ENCODE peak calls at places on chromosome 1, in five cellular contexts. Q is H9, O is AG09309, L is omental fat pad, X is AG04450. Y is an unnamed sample.

GRCh38 chr1:91732291-91732953 is 153.5 kb downstream of the TGFBR3 start:
- DNase-seq in O (no peak), X (peak), L (no peak), Q (no peak), Y (peak)

GRCh38 chr1:27668808-27669723 is 2.9 kb downstream of the IFI6 start:
- DNase-seq in Q (peak), X (no peak), L (peak), O (no peak), Y (peak)

GRCh38 chr1:206445116-206445515 is 25.2 kb upstream of the IKBKE start:
- DNase-seq in X (peak), L (no peak), Q (no peak), O (no peak), Y (no peak)

GRCh38 chr1:221991221-221991620 is 249.3 kb upstream of the DUSP10 start:
- DNase-seq in Q (no peak), L (no peak), X (no peak), O (no peak), Y (peak)

GRCh38 chr1:19815801-19816736 is 986 bp upstream of the RNF186 start:
- DNase-seq in O (no peak), X (no peak), L (no peak), Q (no peak), Y (no peak)

GRCh38 chr1:26358411-26359384 is 4.8 kb upstream of the CRYBG2 start:
- DNase-seq in L (no peak), O (no peak), Q (peak), X (no peak), Y (peak)

GRCh38 chr1:160158031-160158430 is 6.6 kb downstream of the ATP1A4 start:
- DNase-seq in L (no peak), O (no peak), Q (no peak), X (no peak), Y (no peak)

GRCh38 chr1:210635108-210635507 is 306.4 kb downstream of the HHAT start:
- DNase-seq in L (no peak), Q (no peak), X (no peak), O (no peak), Y (no peak)

GRCh38 chr1:201252833-201253810 is 30.2 kb upstream of the PKP1 start:
- DNase-seq in Q (no peak), O (no peak), L (no peak), X (no peak), Y (no peak)

GRCh38 chr1:103514920-103515503 is 10.5 kb upstream of the RNPC3 start:
- DNase-seq in X (no peak), Q (no peak), L (no peak), O (no peak), Y (peak)

GRCh38 chr1:156489166-156489934 is 11.2 kb downstream of the MEF2D start:
- DNase-seq in O (no peak), X (no peak), L (no peak), Q (peak), Y (no peak)

GRCh38 chr1:39076127-39076798 is 50.1 kb downstream of the NDUFS5 start:
- DNase-seq in X (no peak), L (no peak), Q (no peak), O (no peak), Y (peak)

GRCh38 chr1:81430955-81431646 is 369.6 kb upstream of the ADGRL2 start:
- DNase-seq in Q (peak), X (no peak), O (no peak), L (no peak), Y (no peak)

GRCh38 chr1:66527688-66528087 is 6.3 kb upstream of the SGIP1 start:
- DNase-seq in L (no peak), O (no peak), X (peak), Q (no peak), Y (peak)

GRCh38 chr1:5709976-5710375 is 282.2 kb downstream of the NPHP4 start:
- DNase-seq in O (no peak), L (no peak), X (no peak), Q (peak), Y (no peak)

GRCh38 chr1:19091539-19091938 is 118.5 kb downstream of the UBR4 start:
- DNase-seq in L (no peak), X (peak), O (no peak), Q (no peak), Y (no peak)

GRCh38 chr1:43007377-43008105 is 48.9 kb upstream of the SLC2A1 start:
- DNase-seq in O (no peak), L (no peak), X (no peak), Q (peak), Y (no peak)

DNA sequence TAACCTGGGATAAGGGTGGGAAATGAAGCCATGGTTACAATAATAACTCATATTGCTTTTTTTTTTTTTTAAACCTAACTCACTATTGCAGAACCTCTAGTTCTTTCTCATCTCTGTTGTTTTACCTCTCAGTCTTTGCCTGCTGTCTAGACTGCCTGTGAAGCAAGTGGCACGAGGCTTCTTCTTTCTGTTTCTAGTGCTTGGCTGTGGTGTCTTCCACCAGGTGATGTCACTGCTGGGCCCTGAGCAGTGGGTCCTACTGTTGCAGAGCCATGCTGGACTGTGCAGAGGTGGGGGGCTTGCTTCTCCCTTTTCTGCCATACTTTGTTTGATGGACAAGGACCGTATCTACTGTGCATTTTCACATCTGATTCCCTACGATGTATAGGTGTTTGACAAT is 51.7 kb downstream of the ZNF326 start:
- DNase-seq in Q (no peak), L (no peak), O (no peak), X (no peak), Y (no peak)
- TF ChIP-seq CTCF in Q (no peak), L (no peak), O (no peak), X (no peak), Y (no peak)

GRCh38 chr1:150186789-150187559 is 37.3 kb downstream of the PLEKHO1 start:
- DNase-seq in O (peak), Q (no peak), X (no peak), L (no peak), Y (peak)
- TF ChIP-seq CTCF in O (peak), Q (peak), X (peak), L (no peak), Y (peak)

GRCh38 chr1:226082959-226083302 is 20.4 kb downstream of the H3-3A start:
- DNase-seq in X (no peak), O (no peak), Q (peak), L (peak), Y (peak)
- TF ChIP-seq CTCF in X (no peak), O (no peak), Q (no peak), L (no peak), Y (no peak)

DNA sequence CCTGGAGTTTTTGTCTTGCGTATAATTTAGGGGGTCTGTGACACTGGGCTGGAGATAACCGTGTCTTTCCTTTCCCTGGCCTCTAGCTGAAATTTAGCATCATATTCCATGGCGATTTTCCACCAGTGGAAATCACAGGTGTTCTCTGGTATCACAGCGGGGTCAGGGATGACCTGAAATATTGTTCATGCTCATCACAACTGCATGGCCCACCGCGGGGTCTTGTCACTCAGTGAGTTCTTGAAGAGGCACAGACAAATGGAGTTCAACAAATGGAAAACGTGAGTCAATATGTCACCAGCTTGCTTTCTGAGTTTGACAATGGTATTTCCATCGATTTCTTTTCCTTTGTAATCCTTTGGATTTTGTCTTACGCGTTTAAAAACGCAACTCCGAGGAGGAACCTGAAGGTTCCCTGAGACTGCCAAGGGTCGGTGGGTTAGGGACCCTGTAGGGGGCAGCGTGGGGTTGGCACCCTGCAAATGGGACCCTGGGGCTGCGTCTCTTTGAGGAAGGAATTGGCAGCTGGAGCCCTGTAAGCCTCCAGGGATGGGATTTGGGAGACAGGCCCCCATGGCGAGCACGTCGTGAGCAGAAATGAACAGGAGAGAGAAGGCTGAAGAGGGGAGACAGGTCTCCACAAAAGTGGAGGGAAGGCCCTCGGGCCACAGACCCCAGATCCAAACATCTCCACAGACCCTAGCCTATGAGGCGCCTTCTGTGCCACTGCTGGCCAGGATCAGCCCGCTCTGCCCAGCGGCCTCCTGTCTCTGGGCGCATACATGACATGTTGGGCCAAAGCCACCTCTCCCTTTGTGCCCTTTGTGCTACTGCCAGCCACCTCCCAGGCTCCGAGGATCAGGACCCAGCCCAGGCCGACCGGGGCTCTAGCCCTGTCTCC is 32.1 kb upstream of the RUNX3 start:
- DNase-seq in X (no peak), L (no peak), O (no peak), Q (no peak), Y (no peak)
- TF ChIP-seq CTCF in X (no peak), L (no peak), O (no peak), Q (peak), Y (no peak)

DNA sequence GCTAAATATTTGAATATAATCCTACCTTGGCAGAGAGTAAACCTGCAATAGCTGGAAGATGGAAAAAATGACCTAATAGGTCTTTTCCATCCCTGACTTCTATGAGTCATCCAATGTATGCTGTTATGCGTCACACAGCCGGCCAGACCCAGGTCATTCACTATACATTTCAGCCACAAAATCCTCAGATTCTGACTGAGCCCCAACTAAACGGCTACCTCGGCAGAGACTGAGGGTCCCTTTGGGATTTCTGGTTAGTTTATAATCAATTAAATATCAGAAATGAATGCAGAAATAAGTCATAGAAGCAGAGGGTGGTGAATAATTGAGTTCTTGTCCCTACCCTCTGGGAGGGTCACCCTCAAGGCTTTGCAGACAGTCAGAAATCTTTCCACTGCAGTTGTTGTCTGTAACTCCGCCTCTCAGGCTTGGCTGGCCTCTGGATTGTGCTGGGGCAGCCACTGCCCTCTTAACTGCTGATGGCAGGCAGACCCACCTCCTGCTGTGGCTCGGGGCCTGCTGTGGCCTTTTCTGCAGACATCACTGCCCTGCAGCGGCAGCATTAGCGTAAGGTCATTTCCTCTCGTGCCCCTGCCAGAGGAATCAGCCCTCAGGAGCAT is 240.5 kb downstream of the TGFB2 start:
- DNase-seq in L (no peak), O (no peak), Q (peak), X (peak), Y (peak)
- TF ChIP-seq CTCF in L (no peak), O (no peak), Q (no peak), X (no peak), Y (no peak)

DNA sequence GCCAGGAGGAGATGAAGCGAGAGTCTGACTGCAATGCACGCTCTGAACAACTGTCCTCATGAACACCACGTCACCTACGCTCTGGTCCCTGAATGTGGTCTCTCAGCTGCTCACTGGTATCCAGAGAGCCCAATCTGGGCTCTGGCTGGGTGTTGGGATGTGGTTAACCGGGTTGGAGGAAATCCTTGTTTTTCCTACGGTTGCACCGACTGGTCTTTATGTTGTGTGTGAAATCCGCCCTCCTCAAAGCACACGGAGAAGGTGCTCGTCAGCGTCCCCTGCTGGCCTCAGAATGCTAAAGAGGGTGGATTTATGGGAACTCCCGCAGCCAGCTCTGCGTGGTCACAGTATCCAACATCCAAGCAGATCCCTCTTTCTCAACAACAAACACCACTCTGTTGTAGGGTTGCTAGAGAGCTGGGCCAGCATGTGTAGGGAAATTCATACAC is 51.8 kb upstream of the FAM89A start:
- DNase-seq in Q (peak), X (no peak), O (no peak), L (no peak), Y (no peak)
- TF ChIP-seq CTCF in Q (peak), X (peak), O (peak), L (no peak), Y (peak)

GRCh38 chr1:197178998-197179397 is 32.5 kb upstream of the ASPM start:
- DNase-seq in Q (no peak), L (no peak), X (no peak), O (peak), Y (peak)
- TF ChIP-seq CTCF in Q (no peak), L (no peak), X (peak), O (peak), Y (peak)

Y was measured in HFFc6.